ENCODE peak calls at places on chromosomes 3 and 15, in eight cellular contexts. One of them, this sample, is unnamed.

GRCh38 chr3:196969001-196969659 is 497 bp upstream of the PIGZ start:
- DNase-seq in Karpas-422: peak; percentile 85
- DNase-seq in GM12878: no peak
- DNase-seq in mammary epithelial cell: peak; percentile 34
- DNase-seq in GM23248: peak; percentile 59
- DNase-seq in IMR-90: no peak
- DNase-seq in astrocyte: no peak
- DNase-seq in fibroblast of lung: peak; percentile 6
- DNase-seq in this sample: peak; percentile 36

GRCh38 chr3:129878355-129878754 is 15.2 kb downstream of the TMCC1 start:
- DNase-seq in Karpas-422: no peak
- DNase-seq in GM12878: no peak
- DNase-seq in mammary epithelial cell: peak; percentile 16
- DNase-seq in GM23248: no peak
- DNase-seq in IMR-90: no peak
- DNase-seq in astrocyte: no peak
- DNase-seq in fibroblast of lung: no peak
- DNase-seq in this sample: no peak

GRCh38 chr15:57972801-57973311 is 92.7 kb downstream of the ALDH1A2 start:
- DNase-seq in Karpas-422: no peak
- DNase-seq in GM12878: no peak
- DNase-seq in mammary epithelial cell: no peak
- DNase-seq in GM23248: no peak
- DNase-seq in IMR-90: no peak
- DNase-seq in astrocyte: no peak
- DNase-seq in fibroblast of lung: no peak
- DNase-seq in this sample: no peak

GRCh38 chr3:64151335-64151871 is 73.9 kb downstream of the PRICKLE2 start:
- DNase-seq in Karpas-422: no peak
- DNase-seq in GM12878: no peak
- DNase-seq in mammary epithelial cell: no peak
- DNase-seq in GM23248: no peak
- DNase-seq in IMR-90: no peak
- DNase-seq in astrocyte: no peak
- DNase-seq in fibroblast of lung: no peak
- DNase-seq in this sample: no peak

GRCh38 chr3:18234717-18235335 is 190.3 kb downstream of the SATB1 start:
- DNase-seq in Karpas-422: no peak
- DNase-seq in GM12878: no peak
- DNase-seq in mammary epithelial cell: peak; percentile 35
- DNase-seq in GM23248: no peak
- DNase-seq in IMR-90: no peak
- DNase-seq in astrocyte: peak; percentile 31
- DNase-seq in fibroblast of lung: peak; percentile 48
- DNase-seq in this sample: no peak

GRCh38 chr3:134104031-134104430 is 74.3 kb upstream of the SLCO2A1 start:
- DNase-seq in Karpas-422: no peak
- DNase-seq in GM12878: no peak
- DNase-seq in mammary epithelial cell: peak; percentile 19
- DNase-seq in GM23248: peak; percentile 44
- DNase-seq in IMR-90: peak; percentile 42
- DNase-seq in astrocyte: no peak
- DNase-seq in fibroblast of lung: no peak
- DNase-seq in this sample: no peak

GRCh38 chr15:88542342-88542733 is 4.1 kb downstream of the DET1 start:
- DNase-seq in Karpas-422: no peak
- DNase-seq in GM12878: no peak
- DNase-seq in mammary epithelial cell: no peak
- DNase-seq in GM23248: no peak
- DNase-seq in IMR-90: no peak
- DNase-seq in astrocyte: no peak
- DNase-seq in fibroblast of lung: no peak
- DNase-seq in this sample: no peak

GRCh38 chr3:97037294-97037943 is 223.0 kb downstream of the EPHA6 start:
- DNase-seq in Karpas-422: no peak
- DNase-seq in GM12878: no peak
- DNase-seq in mammary epithelial cell: no peak
- DNase-seq in GM23248: no peak
- DNase-seq in IMR-90: no peak
- DNase-seq in astrocyte: no peak
- DNase-seq in fibroblast of lung: no peak
- DNase-seq in this sample: no peak

GRCh38 chr15:83320831-83321230 is 36.4 kb upstream of the BNC1 start:
- DNase-seq in Karpas-422: no peak
- DNase-seq in GM12878: no peak
- DNase-seq in mammary epithelial cell: no peak
- DNase-seq in GM23248: peak; percentile 59
- DNase-seq in IMR-90: no peak
- DNase-seq in astrocyte: no peak
- DNase-seq in fibroblast of lung: no peak
- DNase-seq in this sample: no peak

GRCh38 chr3:152183473-152183872 is 85.3 kb upstream of the MBNL1 start:
- DNase-seq in Karpas-422: peak; percentile 84
- DNase-seq in GM12878: no peak
- DNase-seq in mammary epithelial cell: no peak
- DNase-seq in GM23248: no peak
- DNase-seq in IMR-90: peak; percentile 44
- DNase-seq in astrocyte: no peak
- DNase-seq in fibroblast of lung: no peak
- DNase-seq in this sample: peak; percentile 79

GRCh38 chr3:179853176-179853575 is 183.6 kb downstream of the PEX5L start:
- DNase-seq in Karpas-422: no peak
- DNase-seq in GM12878: no peak
- DNase-seq in mammary epithelial cell: no peak
- DNase-seq in GM23248: peak; percentile 44
- DNase-seq in IMR-90: peak; percentile 92
- DNase-seq in astrocyte: peak; percentile 89
- DNase-seq in fibroblast of lung: peak; percentile 91
- DNase-seq in this sample: no peak

GRCh38 chr3:36461588-36461987 is 81.3 kb downstream of the STAC start:
- DNase-seq in Karpas-422: no peak
- DNase-seq in GM12878: no peak
- DNase-seq in mammary epithelial cell: peak; percentile 14
- DNase-seq in GM23248: peak; percentile 85
- DNase-seq in IMR-90: peak; percentile 5
- DNase-seq in astrocyte: peak; percentile 87
- DNase-seq in fibroblast of lung: peak; percentile 89
- DNase-seq in this sample: no peak

GRCh38 chr15:89349212-89349558 is 14.6 kb upstream of the POLG start:
- DNase-seq in Karpas-422: no peak
- DNase-seq in GM12878: no peak
- DNase-seq in mammary epithelial cell: no peak
- DNase-seq in GM23248: no peak
- DNase-seq in IMR-90: no peak
- DNase-seq in astrocyte: no peak
- DNase-seq in fibroblast of lung: no peak
- DNase-seq in this sample: no peak

GRCh38 chr3:131396170-131396569 is 14.6 kb downstream of the NUDT16 start:
- DNase-seq in Karpas-422: peak; percentile 26
- DNase-seq in GM12878: no peak
- DNase-seq in mammary epithelial cell: no peak
- DNase-seq in GM23248: peak; percentile 46
- DNase-seq in IMR-90: no peak
- DNase-seq in astrocyte: no peak
- DNase-seq in fibroblast of lung: no peak
- DNase-seq in this sample: no peak

GRCh38 chr3:113110263-113110662 is 101.1 kb upstream of the BOC start:
- DNase-seq in Karpas-422: no peak
- DNase-seq in GM12878: no peak
- DNase-seq in mammary epithelial cell: no peak
- DNase-seq in GM23248: no peak
- DNase-seq in IMR-90: no peak
- DNase-seq in astrocyte: no peak
- DNase-seq in fibroblast of lung: no peak
- DNase-seq in this sample: no peak

GRCh38 chr3:194618858-194619608 is 14.2 kb downstream of the TMEM44 start:
- DNase-seq in Karpas-422: no peak
- DNase-seq in GM12878: no peak
- DNase-seq in mammary epithelial cell: no peak
- DNase-seq in GM23248: no peak
- DNase-seq in IMR-90: no peak
- DNase-seq in astrocyte: no peak
- DNase-seq in fibroblast of lung: no peak
- DNase-seq in this sample: no peak
- H2AFZ ChIP-seq in Karpas-422: no peak overlapping the region
- H2AFZ ChIP-seq in GM12878: no peak overlapping the region
- H2AFZ ChIP-seq in mammary epithelial cell: no peak overlapping the region
- H2AFZ ChIP-seq in GM23248: no peak overlapping the region
- H2AFZ ChIP-seq in IMR-90: peak overlapping the region; percentile 43
- H2AFZ ChIP-seq in astrocyte: no peak overlapping the region
- H2AFZ ChIP-seq in fibroblast of lung: no peak overlapping the region
- H2AFZ ChIP-seq in this sample: no peak overlapping the region

GRCh38 chr3:124217542-124217941 is 225.6 kb upstream of the ROPN1 start:
- DNase-seq in Karpas-422: peak; percentile 80
- DNase-seq in GM12878: no peak
- DNase-seq in mammary epithelial cell: peak; percentile 58
- DNase-seq in GM23248: peak; percentile 80
- DNase-seq in IMR-90: peak; percentile 79
- DNase-seq in astrocyte: peak; percentile 56
- DNase-seq in fibroblast of lung: peak; percentile 72
- DNase-seq in this sample: peak; percentile 43
- H4K20me1 ChIP-seq in Karpas-422: no peaks in the 10 kb centered on the region
- H4K20me1 ChIP-seq in GM12878: no peaks in the 10 kb centered on the region
- H4K20me1 ChIP-seq in mammary epithelial cell: no peaks in the 10 kb centered on the region
- H4K20me1 ChIP-seq in GM23248: no peaks in the 10 kb centered on the region
- H4K20me1 ChIP-seq in IMR-90: peaks cover 2% of the 10 kb centered on the region
- H4K20me1 ChIP-seq in astrocyte: peaks cover 45% of the 10 kb centered on the region
- H4K20me1 ChIP-seq in fibroblast of lung: no peaks in the 10 kb centered on the region
- H4K20me1 ChIP-seq in this sample: no peaks in the 10 kb centered on the region

DNA sequence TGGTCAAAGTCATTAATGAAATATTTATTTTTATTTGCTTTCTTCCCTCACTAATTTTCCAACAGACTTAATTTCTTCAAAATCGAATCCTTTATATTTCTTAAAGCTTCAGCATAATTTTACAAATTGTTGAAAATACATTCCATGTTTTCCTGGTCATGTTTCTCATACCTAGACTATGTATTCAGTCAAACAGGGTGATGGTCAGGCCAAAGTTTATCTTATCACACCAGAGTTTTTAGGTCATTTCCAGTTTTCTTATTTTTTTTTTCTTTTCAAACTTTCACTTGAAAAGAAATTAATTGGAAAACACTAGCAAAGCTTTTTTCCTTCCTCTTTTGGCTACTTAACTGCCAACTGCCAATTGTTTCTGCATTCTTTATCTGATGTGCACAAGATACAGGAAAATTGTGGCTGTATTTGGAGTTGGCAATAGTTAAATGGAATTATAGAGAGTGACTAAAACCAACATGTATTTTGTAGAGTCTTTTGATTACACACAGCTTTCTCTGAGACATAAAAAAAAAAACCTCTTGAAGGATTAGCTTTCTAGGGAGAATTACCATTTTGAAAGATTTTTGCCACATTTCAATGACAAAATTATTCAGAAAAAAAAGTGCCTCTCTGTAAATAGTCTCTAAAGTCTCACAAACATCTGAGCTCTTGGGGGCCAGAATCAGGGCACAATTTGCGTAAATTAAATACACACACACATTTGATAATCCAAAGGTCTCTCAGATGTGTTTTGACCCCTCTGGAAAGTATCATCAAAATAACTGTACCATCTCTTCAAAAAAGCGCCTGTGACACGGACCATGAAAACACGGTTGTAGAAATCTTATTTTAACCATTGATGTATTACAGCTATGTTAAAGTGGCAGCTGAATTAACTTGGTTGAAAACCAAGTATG is 603.2 kb upstream of the KCNMB2 start:
- DNase-seq in Karpas-422: no peak
- DNase-seq in GM12878: no peak
- DNase-seq in mammary epithelial cell: no peak
- DNase-seq in GM23248: peak; percentile 54
- DNase-seq in IMR-90: peak; percentile 6
- DNase-seq in astrocyte: peak; percentile 86
- DNase-seq in fibroblast of lung: peak; percentile 88
- DNase-seq in this sample: no peak
- H2AFZ ChIP-seq in Karpas-422: no peak overlapping the region
- H2AFZ ChIP-seq in GM12878: no peak overlapping the region
- H2AFZ ChIP-seq in mammary epithelial cell: no peak overlapping the region
- H2AFZ ChIP-seq in GM23248: no peak overlapping the region
- H2AFZ ChIP-seq in IMR-90: no peak overlapping the region
- H2AFZ ChIP-seq in astrocyte: no peak overlapping the region
- H2AFZ ChIP-seq in fibroblast of lung: no peak overlapping the region
- H2AFZ ChIP-seq in this sample: no peak overlapping the region

GRCh38 chr3:41204369-41204768 is 5.1 kb downstream of the CTNNB1 start:
- DNase-seq in Karpas-422: no peak
- DNase-seq in GM12878: no peak
- DNase-seq in mammary epithelial cell: no peak
- DNase-seq in GM23248: no peak
- DNase-seq in IMR-90: no peak
- DNase-seq in astrocyte: no peak
- DNase-seq in fibroblast of lung: no peak
- DNase-seq in this sample: no peak

GRCh38 chr3:41200669-41201021 is 1.3 kb downstream of the CTNNB1 start:
- DNase-seq in Karpas-422: peak; percentile 55
- DNase-seq in GM12878: no peak
- DNase-seq in mammary epithelial cell: peak; percentile 37
- DNase-seq in GM23248: peak; percentile 56
- DNase-seq in IMR-90: peak; percentile 51
- DNase-seq in astrocyte: peak; percentile 70
- DNase-seq in fibroblast of lung: peak; percentile 80
- DNase-seq in this sample: peak; percentile 62

GRCh38 chr3:41205591-41205990 is 6.3 kb downstream of the CTNNB1 start:
- DNase-seq in Karpas-422: no peak
- DNase-seq in GM12878: no peak
- DNase-seq in mammary epithelial cell: no peak
- DNase-seq in GM23248: no peak
- DNase-seq in IMR-90: no peak
- DNase-seq in astrocyte: no peak
- DNase-seq in fibroblast of lung: no peak
- DNase-seq in this sample: no peak

GRCh38 chr3:41202075-41202833 is 2.9 kb downstream of the CTNNB1 start:
- DNase-seq in Karpas-422: no peak
- DNase-seq in GM12878: no peak
- DNase-seq in mammary epithelial cell: peak; percentile 36
- DNase-seq in GM23248: no peak
- DNase-seq in IMR-90: no peak
- DNase-seq in astrocyte: no peak
- DNase-seq in fibroblast of lung: no peak
- DNase-seq in this sample: peak; percentile 31

GRCh38 chr3:41202834-41203345 is 3.6 kb downstream of the CTNNB1 start:
- DNase-seq in Karpas-422: no peak
- DNase-seq in GM12878: no peak
- DNase-seq in mammary epithelial cell: peak; percentile 70
- DNase-seq in GM23248: peak; percentile 80
- DNase-seq in IMR-90: peak; percentile 61
- DNase-seq in astrocyte: peak; percentile 49
- DNase-seq in fibroblast of lung: peak; percentile 59
- DNase-seq in this sample: peak; percentile 17
- H4K20me1 ChIP-seq in Karpas-422: peaks cover 78% of the 10 kb centered on the region
- H4K20me1 ChIP-seq in GM12878: peaks cover 7% of the 10 kb centered on the region
- H4K20me1 ChIP-seq in mammary epithelial cell: peaks cover 51% of the 10 kb centered on the region
- H4K20me1 ChIP-seq in GM23248: peaks cover 58% of the 10 kb centered on the region
- H4K20me1 ChIP-seq in IMR-90: peaks cover 81% of the 10 kb centered on the region
- H4K20me1 ChIP-seq in astrocyte: peaks cover 79% of the 10 kb centered on the region
- H4K20me1 ChIP-seq in fibroblast of lung: peaks cover 9% of the 10 kb centered on the region
- H4K20me1 ChIP-seq in this sample: peaks cover 76% of the 10 kb centered on the region